ENCODE peak calls at places on chromosomes 12 and 14, in eight cellular contexts. D is Panc1, H is sigmoid colon, Q is neural progenitor cell, S is HFF-Myc, X is mammary epithelial cell, V is ovary, E is lower leg skin. T is an unnamed sample.

GRCh38 chr14:22563987-22564386 is 25.0 kb downstream of the DAD1 start:
- DNase-seq in V (no peak), X (no peak), S (no peak), Q (no peak), D (no peak), H (no peak), E (no peak), T (no peak)

GRCh38 chr12:44465139-44465538 is 411.0 kb downstream of the NELL2 start:
- DNase-seq in S (no peak), X (no peak), E (no peak), D (no peak), H (no peak), Q (peak; percentile 9), V (no peak), T (peak; percentile 1)

GRCh38 chr12:50635356-50635755 is 128.5 kb upstream of the ATF1 start:
- DNase-seq in V (no peak), Q (no peak), S (no peak), E (no peak), H (no peak), D (no peak), X (no peak), T (no peak)

GRCh38 chr14:73944432-73945158 is 5.3 kb downstream of the FAM161B start:
- DNase-seq in E (no peak), X (no peak), S (no peak), V (no peak), Q (no peak), H (no peak), D (no peak), T (no peak)

GRCh38 chr12:82937151-82937550 is 250.4 kb downstream of the TMTC2 start:
- DNase-seq in X (no peak), S (peak; percentile 5), H (no peak), V (no peak), D (no peak), Q (no peak), E (no peak), T (no peak)

GRCh38 chr14:59342516-59343484 is 122.4 kb downstream of the GPR135 start:
- DNase-seq in D (no peak), E (no peak), X (no peak), Q (no peak), S (no peak), V (no peak), H (no peak), T (no peak)

GRCh38 chr12:100779191-100779590 is 15.4 kb upstream of the ANO4 start:
- DNase-seq in X (no peak), Q (no peak), D (no peak), E (no peak), S (no peak), V (no peak), H (no peak), T (no peak)

GRCh38 chr14:58166005-58166983 is 14.3 kb upstream of the ARMH4 start:
- DNase-seq in E (peak; percentile 79), V (peak; percentile 90), S (peak; percentile 54), H (peak; percentile 90), Q (peak; percentile 91), D (peak; percentile 38), X (peak; percentile 56), T (peak; percentile 68)

GRCh38 chr12:50188875-50189575 is 21.9 kb upstream of the CERS5 start:
- DNase-seq in S (no peak), H (no peak), X (no peak), D (no peak), V (no peak), Q (no peak), E (no peak), T (no peak)

GRCh38 chr12:2443766-2444165 is 351.0 kb upstream of the FKBP4 start:
- DNase-seq in X (no peak), H (no peak), E (no peak), D (no peak), Q (no peak), S (no peak), V (no peak), T (no peak)

GRCh38 chr12:15858348-15858747 is 23.8 kb upstream of the STRAP start:
- DNase-seq in V (no peak), Q (peak; percentile 20), E (no peak), H (no peak), D (no peak), S (no peak), X (no peak), T (no peak)

GRCh38 chr12:132556801-132557200 is 53.6 kb downstream of the LRCOL1 start:
- DNase-seq in D (no peak), Q (no peak), S (no peak), H (no peak), V (no peak), X (no peak), E (no peak), T (no peak)

GRCh38 chr14:98692832-98693231 is 579.2 kb downstream of the BCL11B start:
- DNase-seq in Q (no peak), H (no peak), S (no peak), X (peak; percentile 41), D (no peak), E (no peak), V (no peak), T (no peak)

GRCh38 chr12:28899951-28900350 is 249.1 kb upstream of the FAR2 start:
- DNase-seq in E (no peak), X (peak; percentile 95), S (peak; percentile 59), V (no peak), D (no peak), Q (no peak), H (no peak), T (no peak)

GRCh38 chr12:44403185-44403584 is 472.9 kb downstream of the NELL2 start:
- DNase-seq in H (no peak), V (no peak), S (no peak), Q (no peak), D (no peak), X (no peak), E (no peak), T (no peak)

GRCh38 chr12:86148071-86148470 is 108.1 kb downstream of the MGAT4C start:
- DNase-seq in Q (no peak), E (no peak), X (peak; percentile 42), S (no peak), H (no peak), D (no peak), V (no peak), T (no peak)

GRCh38 chr14:23326491-23327332 is 5.5 kb downstream of the PABPN1 start:
- DNase-seq in Q (no peak), E (no peak), X (no peak), D (no peak), V (no peak), H (no peak), S (no peak), T (no peak)

GRCh38 chr14:91354221-91354916 is 63.3 kb downstream of the CCDC88C start:
- DNase-seq in X (peak; percentile 14), Q (no peak), E (no peak), D (no peak), S (no peak), V (no peak), H (no peak), T (no peak)

GRCh38 chr14:36105401-36105800 is 71.1 kb downstream of the PTCSC3 start:
- DNase-seq in D (no peak), Q (peak; percentile 75), E (no peak), H (no peak), X (no peak), V (no peak), S (no peak), T (peak; percentile 32)

GRCh38 chr12:92735131-92735721 is 32.4 kb downstream of the PLEKHG7 start:
- DNase-seq in D (no peak), V (peak; percentile 24), S (peak; percentile 87), Q (no peak), X (peak; percentile 65), H (no peak), E (peak; percentile 19), T (no peak)

GRCh38 chr14:31278883-31279282 is 71.3 kb upstream of the HECTD1 start:
- DNase-seq in Q (no peak), S (no peak), V (no peak), D (no peak), E (no peak), X (no peak), H (no peak), T (no peak)

GRCh38 chr14:93540235-93540634 is 109.5 kb downstream of the UNC79 start:
- DNase-seq in X (no peak), H (no peak), V (no peak), E (no peak), S (no peak), D (no peak), Q (no peak), T (no peak)
- H3K4me3 ChIP-seq in X (no peak overlapping the region), H (no peak overlapping the region), V (no peak overlapping the region), E (no peak overlapping the region), S (no peak overlapping the region), D (no peak overlapping the region), Q (no peak overlapping the region), T (no peak overlapping the region)

GRCh38 chr14:103551338-103551762 is 11.1 kb downstream of the BAG5 start:
- DNase-seq in E (peak; percentile 42), S (no peak), H (peak; percentile 97), X (no peak), D (no peak), V (peak; percentile 62), Q (no peak), T (peak; percentile 68)
- H3K4me3 ChIP-seq in E (no peak overlapping the region), S (no peak overlapping the region), H (peak overlapping the region; percentile 1), X (no peak overlapping the region), D (no peak overlapping the region), V (no peak overlapping the region), Q (no peak overlapping the region), T (no peak overlapping the region)

GRCh38 chr12:53938276-53939140 is at the start of gene HOXC13:
- DNase-seq in S (peak; percentile 14), E (peak; percentile 94), V (peak; percentile 41), Q (peak; percentile 83), H (no peak), D (peak; percentile 95), X (peak; percentile 100), T (peak; percentile 98)
- H3K4me3 ChIP-seq in S (no peak within 1 kb of the TSS), E (peak within 1 kb of the TSS; percentile 35), V (no peak within 1 kb of the TSS), Q (no peak within 1 kb of the TSS), H (no peak within 1 kb of the TSS), D (peak within 1 kb of the TSS; percentile 86), X (peak within 1 kb of the TSS; percentile 89), T (no peak within 1 kb of the TSS)

GRCh38 chr12:47774664-47775063 is 1.6 kb downstream of the SLC48A1 start:
- DNase-seq in X (no peak), D (no peak), V (no peak), E (no peak), H (peak; percentile 64), Q (no peak), S (no peak), T (no peak)
- H3K4me3 ChIP-seq in X (no peak overlapping the region), D (no peak overlapping the region), V (no peak overlapping the region), E (no peak overlapping the region), H (no peak overlapping the region), Q (no peak overlapping the region), S (no peak overlapping the region), T (no peak overlapping the region)

DNA sequence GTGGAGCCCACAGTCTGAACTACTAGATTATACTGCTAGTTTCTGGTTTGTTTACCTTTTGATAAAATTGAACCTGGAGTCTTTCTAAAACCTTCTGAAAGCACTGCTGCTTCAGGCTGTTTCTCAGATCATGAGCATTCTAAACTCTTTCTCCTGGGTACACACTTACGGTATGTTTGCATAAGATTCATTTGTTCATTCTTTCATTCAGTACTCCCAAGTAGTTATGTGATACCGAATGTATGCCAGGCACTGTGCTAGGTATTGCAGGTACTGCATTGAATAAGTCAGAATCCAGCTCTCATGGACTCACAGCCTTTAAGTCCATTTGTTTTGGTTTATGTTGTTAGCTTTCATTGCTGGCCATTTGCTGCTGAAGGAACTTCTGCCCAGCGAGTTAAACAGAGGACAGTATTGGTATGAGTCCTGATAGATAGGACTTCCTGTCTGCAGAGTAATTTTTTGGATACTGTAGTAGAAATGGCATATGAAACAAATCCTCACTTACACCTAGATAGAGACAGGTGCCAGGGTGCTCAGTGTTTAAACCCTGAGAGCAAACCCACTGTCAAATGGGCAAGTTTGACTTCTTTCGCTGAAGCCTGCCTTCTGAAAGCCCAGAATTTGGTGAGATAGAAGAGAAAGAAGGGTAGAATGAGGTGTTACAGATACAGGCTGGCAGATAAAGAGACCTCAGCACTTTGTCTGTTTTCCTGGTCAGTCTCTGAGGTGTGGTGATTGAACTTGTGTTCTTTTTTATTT is 2.1 kb downstream of the SUSD6 start:
- DNase-seq in E (no peak), Q (no peak), D (no peak), V (no peak), X (no peak), H (no peak), S (no peak), T (no peak)
- H3K4me3 ChIP-seq in E (no peak overlapping the region), Q (peak overlapping the region; percentile 90), D (no peak overlapping the region), V (peak overlapping the region; percentile 13), X (peak overlapping the region; percentile 78), H (peak overlapping the region; percentile 88), S (peak overlapping the region; percentile 86), T (no peak overlapping the region)